ENCODE peak calls at places on chromosomes 11 and 22, in seven cellular contexts. S is activated CD8-positive, alpha-beta memory T cell treated with anti-CD3 and anti-CD28 coated beads for 4 hours; H is HCEC 1CT; Y is stimulated activated effector memory CD8-positive, alpha-beta T cell treated with anti-CD3 and anti-CD28 coated beads, Interleukin-12 subunit alpha, Interleukin-12 subunit beta, amount 100 ng/mL, for 72 hours; C is upper lobe of right lung; K is T1000; E is heart right ventricle. A is an unnamed sample.

GRCh38 chr11:82988936-82989627 is 82.6 kb downstream of the RAB30 start:
- DNase-seq in E (no peak), K (no peak), S (no peak), Y (no peak), C (no peak), H (no peak), A (no peak)

GRCh38 chr11:534197-534591 is 1.2 kb downstream of the HRAS start:
- DNase-seq in H (no peak), C (no peak), E (no peak), S (no peak), K (no peak), Y (no peak), A (no peak)

GRCh38 chr11:90737328-90738050 is 514.6 kb upstream of the CHORDC1 start:
- DNase-seq in K (no peak), H (no peak), Y (no peak), C (no peak), S (no peak), E (no peak), A (peak)

GRCh38 chr11:81444306-81444705 is 1289.4 kb downstream of the FAM181B start:
- DNase-seq in K (no peak), S (no peak), C (no peak), H (no peak), Y (no peak), E (no peak), A (peak)

GRCh38 chr11:44030276-44030932 is 17.4 kb upstream of the ACCSL start:
- DNase-seq in Y (no peak), S (no peak), K (no peak), C (no peak), E (peak), H (peak), A (no peak)

GRCh38 chr11:65078151-65078550 is 5.7 kb downstream of the CDCA5 start:
- DNase-seq in E (no peak), K (no peak), H (peak), S (peak), C (peak), Y (peak), A (peak)

GRCh38 chr11:31417357-31417756 is 47.7 kb downstream of the DNAJC24 start:
- DNase-seq in Y (no peak), C (no peak), H (no peak), S (no peak), K (no peak), E (no peak), A (no peak)

GRCh38 chr11:90288207-90288821 is 65.5 kb upstream of the CHORDC1 start:
- DNase-seq in C (no peak), H (peak), E (no peak), Y (no peak), S (no peak), K (no peak), A (peak)

GRCh38 chr11:115626414-115626813 is 122.2 kb upstream of the CADM1 start:
- DNase-seq in E (no peak), S (no peak), Y (no peak), H (no peak), C (no peak), K (no peak), A (no peak)

GRCh38 chr11:87097582-87097981 is 59.8 kb downstream of the TMEM135 start:
- DNase-seq in S (no peak), Y (peak), C (no peak), K (no peak), E (peak), H (peak), A (peak)

GRCh38 chr11:862028-862703 is 19.5 kb downstream of the TSPAN4 start:
- DNase-seq in K (no peak), S (no peak), E (no peak), Y (no peak), H (no peak), C (no peak), A (no peak)

GRCh38 chr11:45817191-45817590 is 12.2 kb downstream of the SLC35C1 start:
- DNase-seq in E (no peak), K (no peak), Y (no peak), C (no peak), H (no peak), S (no peak), A (no peak)

GRCh38 chr11:32435511-32435946 is at the start of gene WT1:
- DNase-seq in S (no peak), C (no peak), K (no peak), E (peak), Y (no peak), H (no peak), A (no peak)

GRCh38 chr11:59668188-59668949 is 468 bp downstream of the PATL1 start:
- DNase-seq in C (peak), E (peak), H (peak), K (peak), Y (no peak), S (peak), A (no peak)

GRCh38 chr11:27563201-27563600 is 56.6 kb upstream of the LIN7C start:
- DNase-seq in K (no peak), E (no peak), S (no peak), H (peak), Y (no peak), C (no peak), A (no peak)

GRCh38 chr11:126834573-126834972 is 166.0 kb downstream of the KIRREL3 start:
- DNase-seq in H (no peak), Y (no peak), K (no peak), S (no peak), C (no peak), E (no peak), A (no peak)

GRCh38 chr11:116278076-116278475 is 494.7 kb downstream of the BUD13 start:
- DNase-seq in H (no peak), C (no peak), K (no peak), Y (no peak), E (no peak), S (no peak), A (peak)

GRCh38 chr22:21568207-21569075 is 927 bp downstream of the UBE2L3 start:
- DNase-seq in Y (peak), K (no peak), H (peak), E (peak), S (no peak), C (peak), A (peak)

GRCh38 chr11:125583496-125583895 is 9.2 kb upstream of the STT3A start:
- DNase-seq in Y (no peak), E (no peak), S (no peak), C (no peak), K (no peak), H (no peak), A (no peak)

GRCh38 chr11:66743271-66743968 is 14.4 kb upstream of the SPTBN2 start:
- DNase-seq in H (no peak), Y (no peak), S (no peak), E (no peak), C (peak), K (no peak), A (peak)

GRCh38 chr11:75338516-75339218 is 12.8 kb downstream of the ARRB1 start:
- DNase-seq in C (no peak), K (no peak), E (peak), S (no peak), H (peak), Y (no peak), A (no peak)

GRCh38 chr22:20951151-20951931 is 15.7 kb upstream of the AIFM3 start:
- DNase-seq in C (no peak), H (no peak), E (no peak), K (no peak), Y (no peak), S (no peak), A (no peak)

GRCh38 chr11:71548716-71549151 is 514 bp downstream of the KRTAP5-9 start:
- DNase-seq in K (no peak), S (no peak), H (no peak), C (no peak), E (no peak), Y (no peak), A (no peak)

GRCh38 chr11:9512370-9513019 is 51.7 kb downstream of the ZNF143 start:
- DNase-seq in S (no peak), H (no peak), C (no peak), Y (no peak), K (no peak), E (no peak), A (no peak)

GRCh38 chr11:13169709-13170108 is 107.9 kb upstream of the BMAL1 start:
- DNase-seq in Y (peak), C (no peak), S (no peak), K (no peak), E (no peak), H (peak), A (no peak)

GRCh38 chr11:134275188-134275533 is 1.0 kb upstream of the GLB1L3 start:
- DNase-seq in H (no peak), C (no peak), S (no peak), Y (no peak), K (no peak), E (no peak), A (no peak)

GRCh38 chr11:45204761-45205160 is 58.3 kb downstream of the PRDM11 start:
- DNase-seq in K (no peak), C (no peak), Y (no peak), S (no peak), E (no peak), H (no peak), A (no peak)

GRCh38 chr11:125076378-125076945 is 13.4 kb downstream of the SLC37A2 start:
- DNase-seq in E (no peak), C (peak), K (no peak), H (no peak), S (no peak), Y (no peak), A (no peak)

GRCh38 chr11:113132001-113132400 is 170.8 kb downstream of the NCAM1 start:
- DNase-seq in C (no peak), H (no peak), E (no peak), S (no peak), K (no peak), Y (no peak), A (no peak)

GRCh38 chr11:119843760-119844330 is 114.8 kb upstream of the NECTIN1 start:
- DNase-seq in E (no peak), S (no peak), H (no peak), Y (no peak), C (no peak), K (no peak), A (no peak)

A was measured in D341Med.